ENCODE peak calls at places on chromosomes 1 and 21, in four cellular contexts. S is Panc1, R is PC-9, Q is OCI-LY7. K is an unnamed sample. For H3K4me1 and H3K9me3, the result is how much of the 10 kb centered on the place peaks cover.

GRCh38 chr1:230094746-230095145 is 27.7 kb downstream of the GALNT2 start:
- DNase-seq in S (no peak), R (no peak), Q (no peak), K (no peak)

GRCh38 chr1:244273845-244274619 is 177.7 kb downstream of the ADSS2 start:
- DNase-seq in S (no peak), R (peak), Q (no peak), K (peak)

GRCh38 chr1:179295356-179295755 is 1.8 kb downstream of the SOAT1 start:
- DNase-seq in S (no peak), R (no peak), Q (no peak), K (no peak)

GRCh38 chr1:160284220-160284781 is 632 bp downstream of the PEX19 start:
- DNase-seq in S (no peak), R (peak), Q (peak), K (peak)

GRCh38 chr1:34762474-34763141 is 3.1 kb downstream of the GJB4 start:
- DNase-seq in S (no peak), R (peak), Q (no peak), K (no peak)

GRCh38 chr1:71417421-71417820 is 336.6 kb upstream of the ZRANB2 start:
- DNase-seq in S (no peak), R (no peak), Q (no peak), K (no peak)

GRCh38 chr1:212719633-212720032 is 20.0 kb upstream of the BATF3 start:
- DNase-seq in S (no peak), R (no peak), Q (no peak), K (no peak)

GRCh38 chr1:5991784-5992033 is 516 bp downstream of the NPHP4 start:
- DNase-seq in S (no peak), R (peak), Q (no peak), K (no peak)

GRCh38 chr21:21230672-21231071 is 232.5 kb downstream of the NCAM2 start:
- DNase-seq in S (no peak), R (no peak), Q (no peak), K (no peak)

GRCh38 chr1:211359876-211360275 is 33.2 kb downstream of the TRAF5 start:
- DNase-seq in S (no peak), R (no peak), Q (no peak), K (no peak)

GRCh38 chr1:61081135-61081636 is 1.2 kb upstream of the NFIA start:
- DNase-seq in S (no peak), R (peak), Q (no peak), K (peak)

GRCh38 chr1:35269190-35269988 is 880 bp downstream of the ZMYM4 start:
- DNase-seq in S (no peak), R (no peak), Q (peak), K (peak)

GRCh38 chr1:223012176-223012788 is 130.8 kb downstream of the TLR5 start:
- DNase-seq in S (no peak), R (no peak), Q (no peak), K (no peak)

GRCh38 chr1:44040418-44040817 is 9.2 kb upstream of the SLC6A9 start:
- DNase-seq in S (no peak), R (no peak), Q (no peak), K (no peak)

GRCh38 chr1:24474193-24474592 is 28.4 kb upstream of the RCAN3 start:
- DNase-seq in S (no peak), R (no peak), Q (no peak), K (no peak)

GRCh38 chr1:41312991-41313645 is 48.1 kb upstream of the FOXO6 start:
- DNase-seq in S (no peak), R (no peak), Q (no peak), K (no peak)

GRCh38 chr1:77473690-77474089 is 191.9 kb downstream of the AK5 start:
- DNase-seq in S (peak), R (no peak), Q (no peak), K (no peak)

GRCh38 chr1:72064301-72064700 is 218.0 kb downstream of the NEGR1 start:
- DNase-seq in S (no peak), R (no peak), Q (no peak), K (no peak)

GRCh38 chr1:2936568-2937515 is 84.4 kb upstream of the ACTRT2 start:
- DNase-seq in S (no peak), R (no peak), Q (no peak), K (no peak)

GRCh38 chr21:41792711-41793110 is 25.9 kb upstream of the RIPK4 start:
- DNase-seq in S (no peak), R (no peak), Q (no peak), K (no peak)

GRCh38 chr1:160768295-160768657 is 27.7 kb upstream of the LY9 start:
- DNase-seq in S (peak), R (no peak), Q (peak), K (peak)

GRCh38 chr1:198113302-198113701 is 43.5 kb upstream of the NEK7 start:
- DNase-seq in S (no peak), R (no peak), Q (no peak), K (no peak)

GRCh38 chr21:35578350-35578782 is 482.0 kb downstream of the SETD4 start:
- DNase-seq in S (no peak), R (no peak), Q (no peak), K (no peak)

GRCh38 chr1:201268604-201269151 is 14.6 kb upstream of the PKP1 start:
- DNase-seq in S (no peak), R (no peak), Q (no peak), K (peak)

GRCh38 chr21:46475296-46475695 is 16.6 kb downstream of the DIP2A start:
- DNase-seq in S (no peak), R (no peak), Q (no peak), K (no peak)

GRCh38 chr1:14887936-14888335 is 265.6 kb upstream of the TMEM51 start:
- DNase-seq in S (no peak), R (no peak), Q (no peak), K (no peak)

GRCh38 chr1:115706774-115707425 is 61.6 kb downstream of the CASQ2 start:
- DNase-seq in S (no peak), R (no peak), Q (peak), K (peak)

GRCh38 chr1:168520052-168520751 is 23.6 kb downstream of the XCL2 start:
- DNase-seq in S (no peak), R (no peak), Q (no peak), K (no peak)

GRCh38 chr1:59484090-59484489 is 187.2 kb downstream of the FGGY start:
- DNase-seq in S (peak), R (no peak), Q (no peak), K (peak)

GRCh38 chr1:28796321-28797213 is 15.4 kb upstream of the OPRD1 start:
- DNase-seq in S (no peak), R (no peak), Q (no peak), K (peak)

GRCh38 chr1:117572546-117572945 is 33.3 kb upstream of the TENT5C start:
- DNase-seq in S (no peak), R (no peak), Q (peak), K (no peak)

GRCh38 chr1:57468661-57469523 is 45.0 kb upstream of the DAB1 start:
- DNase-seq in S (no peak), R (no peak), Q (no peak), K (no peak)

GRCh38 chr1:9476790-9477463 is 62.3 kb upstream of the SLC25A33 start:
- DNase-seq in S (no peak), R (peak), Q (no peak), K (no peak)

GRCh38 chr21:45333583-45334121 is 46.0 kb upstream of the POFUT2 start:
- DNase-seq in S (no peak), R (no peak), Q (no peak), K (no peak)

GRCh38 chr1:176073524-176074157 is 133.4 kb downstream of the COP1 start:
- DNase-seq in S (peak), R (peak), Q (peak), K (peak)

GRCh38 chr1:37347104-37347503 is 127.3 kb upstream of the ZC3H12A start:
- DNase-seq in S (no peak), R (no peak), Q (no peak), K (no peak)

GRCh38 chr1:16380868-16381267 is 13.8 kb downstream of the SZRD1 start:
- DNase-seq in S (no peak), R (no peak), Q (no peak), K (no peak)

GRCh38 chr1:72283204-72284083 is 1.1 kb upstream of the NEGR1 start:
- DNase-seq in S (peak), R (peak), Q (no peak), K (peak)

GRCh38 chr1:232529747-232530146 is 100.2 kb downstream of the SIPA1L2 start:
- DNase-seq in S (no peak), R (peak), Q (no peak), K (no peak)

DNA sequence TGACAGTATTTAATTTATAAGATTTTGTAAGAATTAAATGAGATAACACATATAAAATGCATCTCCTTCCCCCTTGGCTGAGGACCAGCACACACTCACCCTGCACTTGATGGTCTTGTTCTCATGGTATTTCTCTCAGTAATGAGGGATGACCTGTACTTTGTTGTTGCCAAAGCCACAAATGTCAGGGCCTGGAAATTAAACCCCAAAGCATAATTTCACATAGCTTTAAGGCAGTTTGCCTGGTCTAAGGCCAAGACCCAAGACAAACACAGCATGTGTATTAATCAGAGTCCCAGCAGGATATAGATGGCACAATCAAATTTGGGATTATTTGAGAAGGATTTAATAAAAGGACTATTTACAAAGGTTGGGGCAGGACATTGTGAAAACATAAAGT is 48.6 kb upstream of the EPS15 start:
- DNase-seq in S (no peak), R (peak), Q (no peak), K (no peak)
- H3K4me1 ChIP-seq in S (half or more), R (half or more), Q (under half), K (under half)

DNA sequence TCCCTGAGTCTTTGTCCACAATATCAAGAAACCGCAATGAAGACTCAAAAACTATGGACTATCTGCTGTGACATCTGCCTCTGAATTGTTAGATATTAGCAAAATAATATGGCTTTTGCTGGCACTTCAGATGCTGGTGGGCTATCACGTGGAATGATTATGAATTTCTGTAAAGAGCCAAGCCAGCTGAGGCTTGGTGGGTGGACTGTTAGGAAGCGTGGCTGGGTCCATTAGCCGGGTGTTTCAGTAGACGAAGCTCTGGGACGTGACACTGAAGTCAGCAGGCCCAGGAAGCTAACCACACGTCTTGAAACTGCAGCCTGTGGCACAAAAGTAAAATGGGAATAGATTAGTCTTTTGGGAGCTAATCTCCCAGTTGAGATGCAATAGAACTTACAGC is 780.0 kb upstream of the TPTE start:
- DNase-seq in S (no peak), R (no peak), Q (no peak), K (no peak)
- H3K9me3 ChIP-seq in S (under half), R (under half), Q (under half), K (under half)

GRCh38 chr1:55035904-55036303 is 3.4 kb upstream of the PCSK9 start:
- DNase-seq in S (no peak), R (no peak), Q (no peak), K (no peak)
- H3K27ac ChIP-seq in S (no peak), R (no peak), Q (no peak), K (no peak)

DNA sequence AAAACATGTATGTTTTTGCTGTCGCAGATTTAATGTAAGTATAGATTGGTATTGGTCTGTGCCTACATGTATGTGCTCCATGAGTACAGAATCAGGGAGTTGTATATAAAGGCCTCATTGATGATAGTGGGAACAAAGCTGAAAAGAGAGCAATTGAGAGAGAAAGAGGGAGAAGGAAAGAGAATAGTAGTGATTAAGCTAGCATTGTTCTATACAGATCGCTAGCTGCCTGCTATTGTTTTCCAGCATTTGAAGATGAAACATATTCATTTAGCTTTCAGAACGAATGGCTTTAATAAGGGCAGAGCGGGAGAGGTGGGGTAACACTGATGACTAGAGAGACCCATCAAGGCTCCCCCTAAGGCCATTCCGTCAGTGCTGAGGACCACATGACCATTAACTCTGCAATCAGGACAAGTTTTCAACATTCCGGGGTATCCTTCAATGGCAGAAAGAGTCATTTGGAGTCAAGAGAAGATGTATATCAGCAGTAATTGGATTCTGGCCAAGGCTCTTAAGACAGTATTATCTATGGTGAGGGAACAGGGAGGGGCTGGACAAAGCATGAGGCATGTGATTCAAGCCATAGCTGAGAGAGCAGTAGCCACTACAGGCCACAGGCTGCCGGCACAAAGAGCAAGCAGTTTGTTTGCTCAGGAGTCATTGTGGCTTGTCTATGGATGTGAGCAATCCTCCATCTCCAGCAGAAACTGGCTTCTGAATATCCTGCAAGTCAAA is 176.5 kb downstream of the PBX1 start:
- DNase-seq in S (no peak), R (peak), Q (no peak), K (peak)
- H3K4me1 ChIP-seq in S (under half), R (under half), Q (under half), K (under half)

DNA sequence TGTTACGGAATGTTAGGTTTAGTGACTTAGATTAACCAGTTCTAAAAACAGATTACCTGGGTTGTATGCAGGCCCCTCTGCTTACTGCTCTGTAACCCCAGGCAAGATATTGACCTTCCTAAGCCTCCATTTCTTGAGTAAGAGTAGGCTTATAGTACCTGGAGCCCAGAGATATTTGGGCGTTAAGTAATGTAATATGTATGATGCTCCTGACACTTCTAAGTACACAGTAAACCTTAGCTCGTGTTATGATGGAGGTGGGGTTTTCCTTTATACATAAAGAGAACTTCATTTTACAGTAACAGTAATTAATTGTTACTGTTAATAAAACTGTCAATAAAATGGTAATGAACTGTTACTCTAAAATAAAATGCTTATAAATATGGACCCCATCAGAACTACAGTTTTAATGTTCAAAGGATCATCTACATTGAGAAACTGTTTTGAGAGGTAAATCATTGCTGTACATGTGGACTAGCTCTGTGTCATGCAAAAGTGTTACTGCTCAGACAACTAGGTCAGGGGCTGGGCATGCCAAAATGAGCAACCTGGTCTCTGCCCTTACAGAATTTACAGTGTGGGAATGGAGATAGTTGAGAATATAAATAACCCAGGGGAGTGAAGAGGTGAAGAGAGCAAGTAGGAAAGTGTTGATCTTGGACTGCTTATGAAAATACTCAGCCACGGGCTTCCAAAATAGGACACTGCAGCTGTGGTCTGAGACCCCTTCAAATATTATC is 26.6 kb downstream of the LRRC8C start:
- DNase-seq in S (no peak), R (no peak), Q (no peak), K (no peak)
- H3K9me3 ChIP-seq in S (under half), R (under half), Q (under half), K (under half)

GRCh38 chr1:205316179-205316578 is 5.4 kb downstream of the NUAK2 start:
- DNase-seq in S (no peak), R (no peak), Q (no peak), K (no peak)
- H3K27ac ChIP-seq in S (peak), R (no peak), Q (peak), K (no peak)

DNA sequence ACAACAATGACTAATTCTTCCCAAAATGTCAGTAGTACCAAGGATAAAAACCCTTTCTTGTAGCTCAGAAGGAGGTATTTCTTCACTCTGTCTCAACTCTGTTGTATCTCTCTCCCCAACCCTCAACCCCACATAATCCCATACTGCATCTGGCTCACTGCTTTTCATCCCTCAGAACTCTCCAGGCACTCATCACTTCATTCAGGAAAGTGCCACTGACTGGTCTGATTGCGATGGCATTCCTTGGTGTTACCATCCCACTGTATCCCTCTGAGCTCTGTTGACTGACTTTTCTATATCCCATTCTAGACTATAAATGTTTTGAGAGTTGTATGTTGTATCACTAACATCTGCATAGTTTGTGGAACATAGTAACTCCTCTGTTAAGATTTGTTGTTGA is 483.5 kb upstream of the ADGRL2 start:
- DNase-seq in S (no peak), R (no peak), Q (no peak), K (no peak)
- H3K4me1 ChIP-seq in S (under half), R (under half), Q (under half), K (under half)

DNA sequence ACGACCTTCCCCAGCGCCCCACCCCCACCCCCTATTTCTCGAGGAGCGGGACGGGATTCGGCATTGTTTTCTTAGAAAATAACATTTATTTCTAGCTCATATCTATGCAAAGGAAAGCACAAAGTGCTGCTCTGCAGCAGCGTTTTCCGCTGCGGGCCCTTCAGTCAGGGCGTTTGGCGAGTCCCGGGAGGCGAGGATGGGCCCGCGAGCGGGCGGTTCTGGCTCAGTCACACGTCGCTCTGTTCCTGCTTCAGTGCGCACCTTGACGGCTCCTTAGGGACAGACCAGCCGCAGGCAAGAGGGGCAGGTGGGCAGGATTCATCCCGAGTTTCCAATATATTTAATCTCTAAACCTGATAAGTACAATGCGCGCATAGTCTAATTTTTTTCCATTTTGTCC is 5.8 kb downstream of the DMRTA2 start:
- DNase-seq in S (no peak), R (no peak), Q (no peak), K (no peak)
- H3K9me3 ChIP-seq in S (under half), R (under half), Q (under half), K (under half)

DNA sequence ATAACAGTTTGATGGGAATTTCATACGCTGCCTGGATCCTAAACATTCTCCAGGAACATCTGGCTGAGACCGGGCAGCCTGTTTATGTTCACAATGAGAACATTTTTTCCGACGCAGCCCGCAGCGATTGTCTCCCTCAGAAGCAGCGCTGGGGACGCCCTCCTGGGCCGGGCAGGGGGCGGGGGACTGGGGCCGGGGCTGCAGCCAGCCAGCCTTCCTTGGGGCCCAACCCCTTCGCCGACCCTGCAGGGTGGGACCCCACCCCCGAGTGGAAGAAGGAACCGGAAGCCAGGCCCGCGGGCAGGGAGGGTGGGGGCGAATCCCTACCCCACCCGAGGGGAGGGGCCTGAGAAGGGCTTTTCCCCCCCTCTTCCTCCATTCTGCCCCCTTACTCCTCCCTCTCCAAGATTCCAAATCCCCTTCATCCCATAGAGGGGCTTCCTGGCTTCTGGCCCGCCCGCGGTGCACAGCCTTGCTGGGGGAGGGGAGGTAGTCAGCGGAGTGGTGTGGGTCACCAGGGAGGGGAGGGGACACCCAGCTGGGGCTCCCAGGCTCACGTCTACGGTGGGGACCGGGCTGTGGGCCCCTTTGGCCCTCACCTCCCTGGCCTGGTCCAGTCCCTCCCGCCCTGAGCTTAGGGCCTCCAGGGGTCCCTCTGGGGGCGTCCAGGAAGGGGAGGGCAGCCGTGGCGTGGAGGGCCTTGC is 60.6 kb downstream of the WNT9A start:
- DNase-seq in S (no peak), R (no peak), Q (no peak), K (peak)
- H3K27ac ChIP-seq in S (no peak), R (no peak), Q (no peak), K (peak)